ENCODE peak calls at places on chromosomes 7 and 10, in four cellular contexts. S is OCI-LY7; N is heart left ventricle; O is CD8-positive, alpha-beta T cell. B is an unnamed sample.

GRCh38 chr7:142420554-142421362 is 162.9 kb upstream of the PRSS58 start:
- DNase-seq in O (no peak), N (no peak), S (no peak), B (peak; percentile 11)

GRCh38 chr10:44033008-44033407 is 351.9 kb downstream of the CXCL12 start:
- DNase-seq in S (no peak), N (no peak), O (no peak), B (no peak)

GRCh38 chr7:41003031-41003925 is 699.6 kb downstream of the INHBA start:
- DNase-seq in S (peak; percentile 46), O (no peak), N (no peak), B (peak; percentile 25)

GRCh38 chr10:44809652-44810051 is 101.5 kb upstream of the TMEM72 start:
- DNase-seq in S (no peak), N (no peak), O (no peak), B (no peak)

GRCh38 chr7:117950601-117951278 is 77.5 kb upstream of the CTTNBP2 start:
- DNase-seq in O (no peak), N (no peak), S (no peak), B (peak; percentile 75)

GRCh38 chr7:133207687-133208086 is 45.2 kb upstream of the EXOC4 start:
- DNase-seq in N (no peak), O (no peak), S (peak; percentile 29), B (peak; percentile 5)

GRCh38 chr10:44863344-44864041 is 47.6 kb upstream of the TMEM72 start:
- DNase-seq in N (no peak), S (no peak), O (no peak), B (no peak)

GRCh38 chr10:104277785-104278184 is 8.8 kb downstream of the GSTO2 start:
- DNase-seq in N (no peak), S (no peak), O (no peak), B (peak; percentile 31)

GRCh38 chr7:138282997-138283396 is 177.1 kb upstream of the TRIM24 start:
- DNase-seq in N (no peak), S (no peak), O (no peak), B (no peak)

GRCh38 chr10:98349508-98349922 is 65.5 kb downstream of the PYROXD2 start:
- DNase-seq in S (peak; percentile 72), N (peak; percentile 58), O (no peak), B (no peak)

GRCh38 chr10:43234471-43235041 is 32.3 kb downstream of the RASGEF1A start:
- DNase-seq in N (peak; percentile 1), O (no peak), S (no peak), B (no peak)

GRCh38 chr7:102286237-102287081 is at the start of gene SH2B2:
- DNase-seq in O (no peak), S (peak; percentile 77), N (peak; percentile 67), B (peak; percentile 39)

GRCh38 chr7:74684921-74685320 is 27.4 kb downstream of the GTF2I start:
- DNase-seq in N (no peak), S (no peak), O (no peak), B (no peak)
- H3K27ac ChIP-seq in N (no peak overlapping the region), S (no peak overlapping the region), O (no peak overlapping the region), B (no peak overlapping the region)

DNA sequence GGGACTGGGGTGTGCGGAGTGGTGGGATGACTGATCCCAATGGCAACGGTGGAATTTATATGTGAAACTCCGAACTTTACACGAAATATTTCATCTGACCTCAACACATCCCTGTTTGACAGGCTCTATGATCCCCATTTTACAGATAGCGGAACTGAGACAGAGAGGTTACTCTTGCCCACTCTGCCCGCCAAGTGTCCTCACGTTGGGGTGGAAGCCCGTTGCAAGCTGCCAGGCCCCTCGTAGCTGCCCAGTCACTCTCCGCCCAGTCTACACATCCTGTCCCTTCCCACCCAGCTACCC is 397 bp upstream of the NFE2L3 start:
- DNase-seq in O (no peak), S (no peak), N (no peak), B (no peak)
- H3K4me3 ChIP-seq in O (peak overlapping the region; percentile 91), S (peak overlapping the region; percentile 73), N (peak overlapping the region; percentile 76), B (peak overlapping the region; percentile 34)

GRCh38 chr7:4702961-4703512 is 20.9 kb downstream of the FOXK1 start:
- DNase-seq in O (no peak), S (no peak), N (no peak), B (no peak)
- H3K4me1 ChIP-seq in O (peaks cover 17% of the 10 kb centered on the region), S (peaks cover 7% of the 10 kb centered on the region), N (peaks cover 42% of the 10 kb centered on the region), B (no peaks in the 10 kb centered on the region)

GRCh38 chr10:114491933-114492332 is 87.6 kb upstream of the AFAP1L2 start:
- DNase-seq in O (no peak), S (no peak), N (peak; percentile 51), B (no peak)

GRCh38 chr10:114492351-114493037 is 88.2 kb upstream of the AFAP1L2 start:
- DNase-seq in S (peak; percentile 78), O (no peak), N (no peak), B (no peak)

GRCh38 chr10:114487815-114488536 is 83.7 kb upstream of the AFAP1L2 start:
- DNase-seq in N (no peak), S (no peak), O (no peak), B (no peak)

GRCh38 chr10:114489521-114490310 is 85.4 kb upstream of the AFAP1L2 start:
- DNase-seq in S (peak; percentile 74), N (no peak), O (no peak), B (no peak)

DNA sequence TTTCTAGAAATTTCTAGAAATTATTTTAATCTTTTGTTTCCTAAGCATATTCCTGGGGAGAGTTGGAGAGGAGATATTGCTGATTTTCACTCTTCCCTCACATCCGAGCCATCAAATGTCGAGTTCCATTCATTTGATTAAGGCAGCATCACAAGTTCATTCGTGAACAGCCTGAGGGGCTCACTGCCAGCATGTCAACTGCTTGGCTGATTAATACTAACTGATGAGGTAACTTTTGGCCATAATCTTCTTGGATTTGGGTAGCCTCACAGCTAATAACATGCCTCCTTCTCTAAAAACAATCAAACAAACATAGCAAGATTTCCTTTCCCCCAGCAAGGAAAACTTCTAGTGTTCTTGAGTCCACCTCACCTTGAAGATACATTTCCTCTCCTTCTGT is 87.1 kb upstream of the AFAP1L2 start:
- DNase-seq in O (no peak), N (no peak), S (no peak), B (no peak)
- H3K27ac ChIP-seq in O (no peak overlapping the region), N (peak overlapping the region; percentile 36), S (peak overlapping the region; percentile 97), B (no peak overlapping the region)

DNA sequence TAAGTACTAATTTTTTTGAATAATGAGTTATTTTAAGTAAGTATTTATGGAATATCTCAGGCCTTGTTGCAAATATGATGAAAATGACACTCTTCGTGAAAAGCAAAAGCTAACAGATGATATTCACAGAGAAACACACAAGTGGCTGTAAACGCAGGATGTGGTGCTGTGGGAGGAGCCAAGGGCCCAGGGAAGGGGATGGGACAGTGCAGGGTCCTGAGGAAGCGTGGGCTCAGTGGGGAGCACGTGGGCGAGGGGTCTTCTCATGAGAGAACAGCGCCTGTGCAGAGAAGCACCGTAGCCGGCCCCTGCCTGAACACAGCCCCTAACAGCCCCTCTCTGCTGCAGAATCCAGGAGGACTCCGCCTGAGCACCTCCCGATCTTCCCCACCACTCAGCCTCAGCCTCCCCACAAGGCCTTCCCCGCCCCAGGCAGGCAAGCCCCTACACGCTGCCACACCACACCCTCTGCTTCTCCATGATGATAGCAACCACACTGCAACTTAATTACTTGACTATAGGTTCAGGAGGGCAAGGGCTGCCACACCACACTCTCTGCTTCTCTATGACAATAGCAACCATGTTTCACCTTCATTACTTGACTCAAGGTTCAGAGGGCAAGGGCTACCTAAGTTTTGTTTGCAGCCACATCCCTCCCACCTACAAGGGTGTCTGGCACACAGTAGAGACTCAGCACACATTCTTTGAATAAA is 152.6 kb upstream of the RNF32 start:
- DNase-seq in O (no peak), S (no peak), N (no peak), B (peak; percentile 54)
- H3K4me3 ChIP-seq in O (no peak overlapping the region), S (no peak overlapping the region), N (no peak overlapping the region), B (no peak overlapping the region)

GRCh38 chr10:1190791-1191490 is 134.8 kb downstream of the WDR37 start:
- DNase-seq in O (no peak), N (no peak), S (no peak), B (no peak)
- H3K4me1 ChIP-seq in O (peaks cover 10% of the 10 kb centered on the region), N (no peaks in the 10 kb centered on the region), S (no peaks in the 10 kb centered on the region), B (no peaks in the 10 kb centered on the region)

DNA sequence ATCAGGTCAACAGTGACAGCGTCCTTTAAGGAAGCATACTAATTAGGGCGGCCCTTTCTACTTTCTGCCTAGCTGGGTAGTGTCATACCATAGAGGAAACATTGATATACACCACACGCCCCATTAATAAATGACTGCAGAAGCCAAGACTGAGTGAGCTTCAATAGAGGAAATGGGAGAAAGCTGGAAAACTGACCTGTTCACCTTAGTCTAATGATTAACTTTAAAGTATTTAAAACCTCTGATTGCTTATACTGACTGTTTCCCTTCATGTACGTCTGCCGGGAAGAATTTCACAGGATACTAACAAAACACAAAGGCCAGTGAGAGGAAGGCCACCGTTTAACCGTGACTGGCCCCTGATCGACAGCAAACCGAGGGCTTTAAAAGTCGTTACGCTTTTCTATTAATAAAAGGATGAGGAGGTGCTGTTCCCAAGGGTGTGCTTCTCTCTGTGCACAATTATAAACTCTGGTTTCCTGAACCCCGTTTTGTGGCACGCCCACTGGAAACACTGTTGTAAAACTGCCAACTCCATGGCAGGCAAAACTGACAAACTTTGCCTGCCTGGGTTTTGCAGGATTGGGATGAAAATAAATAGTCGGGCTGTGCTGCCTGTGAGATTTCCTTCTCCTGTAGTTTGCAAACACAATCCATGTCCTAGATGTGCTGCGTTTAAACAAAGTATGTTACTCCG is 137.6 kb downstream of the NRP1 start:
- DNase-seq in S (no peak), O (no peak), N (peak; percentile 50), B (peak; percentile 90)
- H3K27ac ChIP-seq in S (no peak overlapping the region), O (no peak overlapping the region), N (peak overlapping the region; percentile 66), B (peak overlapping the region; percentile 88)

DNA sequence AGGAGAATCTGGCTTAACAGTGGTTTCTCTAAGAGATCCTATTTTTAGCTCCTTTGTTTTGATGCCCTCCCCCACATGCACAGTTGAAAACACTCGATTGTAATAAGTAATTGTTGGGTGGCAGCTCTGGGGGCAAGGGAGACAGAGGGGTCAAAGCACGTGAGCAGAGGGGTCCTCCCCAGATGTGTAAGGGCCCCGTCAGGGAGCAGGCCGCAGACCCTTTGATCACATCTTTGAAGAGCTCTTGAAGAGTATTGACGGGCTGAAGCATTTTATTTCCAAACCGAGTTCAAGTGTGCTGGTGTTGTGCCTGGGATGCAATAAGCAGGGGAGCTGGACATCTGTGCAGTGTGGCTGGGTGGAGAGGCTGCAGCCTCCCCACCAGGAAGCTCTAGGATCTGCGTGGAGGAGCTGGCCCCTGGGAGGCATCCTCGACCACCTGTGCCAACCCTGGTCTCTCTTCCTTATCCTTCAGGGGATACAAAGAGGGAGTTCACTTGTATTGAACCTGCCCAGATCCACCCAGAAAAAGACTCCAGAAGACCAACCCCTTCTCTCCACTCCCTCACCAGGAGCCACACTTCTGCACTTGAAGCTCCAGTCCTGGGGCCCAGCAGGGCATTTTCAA is 473.0 kb upstream of the MGMT start:
- DNase-seq in O (no peak), S (no peak), N (no peak), B (no peak)
- H3K4me3 ChIP-seq in O (no peak overlapping the region), S (no peak overlapping the region), N (no peak overlapping the region), B (no peak overlapping the region)

DNA sequence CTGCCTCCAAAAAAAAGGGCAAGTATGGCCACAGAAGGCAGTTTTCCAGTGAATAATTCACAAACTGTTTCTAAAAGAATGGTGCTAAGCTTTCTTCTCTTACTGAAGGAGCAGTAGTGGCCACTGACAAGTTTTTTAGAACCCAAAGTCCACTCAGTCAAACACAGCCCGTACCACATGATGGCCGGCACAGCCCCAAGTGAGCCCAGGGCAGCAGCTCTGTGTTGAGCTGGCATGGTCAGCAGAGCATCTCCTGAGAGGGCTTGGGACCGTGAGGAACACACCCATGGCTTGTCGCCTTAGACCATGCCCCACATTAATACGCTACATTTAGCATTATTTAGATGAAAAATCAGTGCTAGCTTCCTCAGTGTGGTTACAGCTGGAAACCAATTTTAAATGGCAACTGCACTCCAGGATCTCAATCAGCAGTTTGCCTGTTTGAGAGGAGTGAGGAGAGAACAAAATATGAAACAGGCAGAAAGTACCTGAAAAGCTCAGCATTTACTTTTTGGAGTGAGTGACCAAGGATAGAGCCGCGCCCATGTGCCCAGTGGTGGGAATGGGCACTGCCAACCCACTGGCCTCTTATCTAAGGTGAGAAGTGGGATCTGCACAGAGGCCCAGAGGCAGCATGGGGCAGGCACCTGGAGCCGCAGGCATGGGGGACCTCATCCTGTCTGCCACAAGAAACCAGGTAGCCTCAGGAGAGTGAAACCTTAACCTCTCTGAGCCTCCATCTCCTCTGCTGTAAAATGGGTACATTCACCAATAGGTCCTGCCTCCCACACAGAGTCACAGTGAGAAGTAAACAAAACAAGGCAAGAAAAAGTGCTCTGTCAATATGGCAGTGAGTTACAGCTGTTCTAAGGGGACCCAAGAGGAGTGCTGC is 17.4 kb downstream of the PSAP start:
- DNase-seq in O (no peak), N (no peak), S (peak; percentile 14), B (no peak)
- H3K4me1 ChIP-seq in O (peaks cover 11% of the 10 kb centered on the region), N (peaks cover 58% of the 10 kb centered on the region), S (peaks cover 62% of the 10 kb centered on the region), B (peaks cover 7% of the 10 kb centered on the region)